ENCODE peak calls at places on chromosomes 3 and 15, in six cellular contexts. O is spleen, U is vagina, R is esophagus muscularis mucosa, Y is HCT116, E is prostate gland. N is an unnamed sample.

GRCh38 chr15:100373037-100373896 is 31.5 kb upstream of the ADAMTS17 start:
- DNase-seq in R (no peak), E (no peak), Y (no peak), U (no peak), O (no peak), N (peak; percentile 81)

GRCh38 chr3:112364291-112364690 is 31.3 kb downstream of the CD200 start:
- DNase-seq in E (no peak), R (no peak), U (no peak), Y (no peak), O (no peak), N (no peak)

GRCh38 chr15:71080705-71081104 is 34.6 kb upstream of the THSD4 start:
- DNase-seq in Y (no peak), O (no peak), U (no peak), E (no peak), R (no peak), N (no peak)

GRCh38 chr3:155847993-155848392 is 6.2 kb downstream of the SLC33A1 start:
- DNase-seq in Y (no peak), R (no peak), U (no peak), E (no peak), O (no peak), N (no peak)

GRCh38 chr3:187669675-187670504 is at the start of gene SST:
- DNase-seq in R (peak; percentile 53), Y (no peak), O (no peak), E (no peak), U (no peak), N (peak; percentile 75)

GRCh38 chr3:171001957-171002694 is 24.4 kb downstream of the SLC2A2 start:
- DNase-seq in E (no peak), O (no peak), R (no peak), Y (no peak), U (no peak), N (no peak)

GRCh38 chr3:115040673-115041286 is 106.3 kb downstream of the ZBTB20 start:
- DNase-seq in E (no peak), Y (peak; percentile 16), O (no peak), U (no peak), R (no peak), N (no peak)

GRCh38 chr3:19937459-19938362 is 3.7 kb upstream of the EFHB start:
- DNase-seq in Y (no peak), U (no peak), R (no peak), E (no peak), O (no peak), N (no peak)

GRCh38 chr3:160331127-160331937 is 67.7 kb downstream of the IFT80 start:
- DNase-seq in U (no peak), Y (peak; percentile 29), O (no peak), R (no peak), E (no peak), N (no peak)

GRCh38 chr15:88803241-88803919 is at the start of gene ACAN:
- DNase-seq in O (no peak), U (no peak), Y (no peak), R (no peak), E (no peak), N (no peak)

GRCh38 chr3:120425877-120426276 is 24.9 kb downstream of the FSTL1 start:
- DNase-seq in O (no peak), E (peak; percentile 41), R (no peak), U (no peak), Y (no peak), N (no peak)

GRCh38 chr3:13528217-13528801 is 20.6 kb upstream of the FBLN2 start:
- DNase-seq in Y (no peak), R (no peak), E (no peak), O (peak; percentile 47), U (no peak), N (no peak)

GRCh38 chr3:100103558-100104441 is 10.5 kb downstream of the FILIP1L start:
- DNase-seq in E (no peak), U (no peak), Y (no peak), R (no peak), O (no peak), N (no peak)

GRCh38 chr3:151459360-151459759 is 1.5 kb downstream of the IGSF10 start:
- DNase-seq in E (no peak), R (no peak), O (no peak), Y (no peak), U (no peak), N (no peak)

GRCh38 chr3:4981160-4981687 is 2.0 kb downstream of the BHLHE40 start:
- DNase-seq in R (no peak), Y (no peak), E (no peak), U (no peak), O (no peak), N (no peak)

GRCh38 chr15:99054025-99054387 is 46.4 kb upstream of the PGPEP1L start:
- DNase-seq in Y (no peak), R (no peak), O (no peak), E (no peak), U (no peak), N (no peak)

GRCh38 chr15:94671845-94672524 is 440.6 kb downstream of the MCTP2 start:
- DNase-seq in R (peak; percentile 68), E (no peak), U (no peak), Y (no peak), O (no peak), N (no peak)

GRCh38 chr3:168336276-168336675 is 240.6 kb upstream of the GOLIM4 start:
- DNase-seq in U (no peak), O (no peak), Y (no peak), R (no peak), E (no peak), N (no peak)

GRCh38 chr3:123156276-123156995 is 45.3 kb upstream of the SEC22A start:
- DNase-seq in E (no peak), R (peak; percentile 70), U (peak; percentile 58), Y (no peak), O (no peak), N (no peak)

GRCh38 chr3:139016430-139017048 is 4.2 kb downstream of the PRR23B start:
- DNase-seq in U (no peak), Y (no peak), O (no peak), E (no peak), R (no peak), N (no peak)

GRCh38 chr3:45771166-45771775 is 25.1 kb downstream of the SLC6A20 start:
- DNase-seq in U (no peak), R (no peak), Y (no peak), E (no peak), O (no peak), N (no peak)

GRCh38 chr3:130846181-130846580 is 47.7 kb upstream of the ATP2C1 start:
- DNase-seq in R (no peak), E (no peak), U (no peak), Y (no peak), O (no peak), N (no peak)

GRCh38 chr3:143024351-143024960 is 23.1 kb downstream of the U2SURP start:
- DNase-seq in O (no peak), Y (no peak), E (no peak), U (no peak), R (no peak), N (no peak)

GRCh38 chr3:22724439-22724838 is 478.7 kb upstream of the UBE2E2 start:
- DNase-seq in E (no peak), Y (no peak), U (no peak), R (no peak), O (no peak), N (no peak)
- TF ChIP-seq POLR2AphosphoS5 in E (no peak), Y (no peak), U (no peak), R (no peak), O (no peak), N (no peak)

GRCh38 chr15:52259503-52259902 is 36.1 kb downstream of the MYO5C start:
- DNase-seq in E (no peak), Y (no peak), O (no peak), R (no peak), U (no peak), N (no peak)

GRCh38 chr15:52263563-52263962 is 32.0 kb downstream of the MYO5C start:
- DNase-seq in O (no peak), E (no peak), U (no peak), R (no peak), Y (no peak), N (no peak)

GRCh38 chr15:52261498-52262242 is 33.9 kb downstream of the MYO5C start:
- DNase-seq in R (no peak), Y (peak; percentile 26), U (no peak), O (peak; percentile 81), E (peak; percentile 68), N (no peak)

GRCh38 chr15:52261026-52261425 is 34.6 kb downstream of the MYO5C start:
- DNase-seq in Y (no peak), R (no peak), O (no peak), E (no peak), U (no peak), N (peak; percentile 64)

GRCh38 chr15:52262364-52262763 is 33.2 kb downstream of the MYO5C start:
- DNase-seq in R (no peak), Y (no peak), O (no peak), E (no peak), U (no peak), N (no peak)
- TF ChIP-seq POLR2A in R (no peak), Y (no peak), O (no peak), E (no peak), U (no peak), N (no peak)

GRCh38 chr3:16884748-16885587 is at the start of gene PLCL2:
- DNase-seq in E (no peak), Y (no peak), O (peak; percentile 93), R (no peak), U (no peak), N (peak; percentile 93)

GRCh38 chr3:16884084-16884747 is 539 bp upstream of the PLCL2 start:
- DNase-seq in R (no peak), U (no peak), Y (no peak), O (peak; percentile 94), E (no peak), N (peak; percentile 57)

GRCh38 chr3:16885948-16886683 is 1.4 kb downstream of the PLCL2 start:
- DNase-seq in O (peak; percentile 77), R (no peak), E (no peak), U (no peak), Y (no peak), N (no peak)

GRCh38 chr3:16887130-16887529 is 2.4 kb downstream of the PLCL2 start:
- DNase-seq in U (no peak), R (no peak), O (no peak), Y (no peak), E (no peak), N (no peak)

DNA sequence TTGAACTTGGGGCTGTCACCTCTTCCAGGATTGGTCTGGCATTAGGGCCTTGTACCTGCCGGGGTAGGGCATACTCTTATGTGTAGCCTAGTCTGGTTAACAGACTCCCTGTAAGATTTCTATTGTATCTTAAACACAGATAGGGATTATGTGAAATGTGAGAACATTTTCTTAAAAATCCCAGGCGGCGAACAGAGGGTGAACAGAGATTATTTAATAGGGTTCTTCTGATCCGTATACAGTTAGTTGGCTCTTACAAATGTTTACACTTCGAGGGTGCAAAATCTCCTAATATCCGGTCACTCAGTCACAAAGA is 791 bp downstream of the PLCL2 start:
- DNase-seq in Y (no peak), U (no peak), R (no peak), E (no peak), O (no peak), N (no peak)
- H3K4me3 ChIP-seq in Y (peak overlapping the region; percentile 71), U (peak overlapping the region; percentile 89), R (peak overlapping the region; percentile 81), E (peak overlapping the region; percentile 61), O (peak overlapping the region; percentile 80), N (peak overlapping the region; percentile 91)

DNA sequence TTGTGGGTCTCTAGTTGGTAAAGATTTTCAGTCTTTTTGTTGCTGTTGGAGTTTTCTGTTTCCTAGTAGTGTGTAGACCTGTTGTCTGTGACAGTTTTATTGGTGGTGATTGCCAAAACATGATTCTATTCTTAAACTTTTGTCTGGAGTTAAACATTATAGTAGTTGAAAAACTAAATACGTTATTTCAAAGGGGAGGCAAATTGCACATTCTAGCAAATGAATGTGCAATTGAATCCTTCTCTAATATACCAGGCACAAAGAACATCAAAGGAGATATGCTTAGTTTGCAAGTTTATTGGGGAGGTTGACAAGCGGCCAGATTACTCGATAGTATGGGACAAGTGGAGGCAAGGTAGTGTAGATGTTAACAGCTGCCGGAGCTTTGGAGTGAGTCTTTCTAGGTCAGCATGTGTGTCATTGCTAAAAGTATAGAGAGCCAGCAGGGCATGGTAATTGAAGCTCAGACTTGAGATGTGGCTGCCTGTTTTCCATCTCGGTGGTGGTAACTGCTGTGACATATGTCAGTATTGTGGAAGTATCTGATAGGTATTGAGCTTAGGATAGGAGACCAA is 20.6 kb downstream of the CHD2 start:
- DNase-seq in R (no peak), Y (no peak), U (no peak), O (no peak), E (peak; percentile 53), N (no peak)
- TF ChIP-seq POLR2AphosphoS5 in R (no peak), Y (no peak), U (peak; percentile 40), O (no peak), E (no peak), N (no peak)

N was measured in upper lobe of left lung.